ENCODE peak calls at places on chromosome 5, in six cellular contexts. T is body of pancreas; O is uterus; W is effector memory CD4-positive, alpha-beta T cell; Z is right lobe of liver; L is bronchial epithelial cell. P is an unnamed sample. For H3K36me3, the result is how much of the 10 kb centered on the place peaks cover.

GRCh38 chr5:178434851-178435250 is 155.3 kb downstream of the COL23A1 start:
- DNase-seq in W (no peak), L (no peak), T (no peak), Z (no peak), O (no peak), P (no peak)

GRCh38 chr5:167608708-167609272 is 682.7 kb upstream of the WWC1 start:
- DNase-seq in L (peak), T (no peak), O (no peak), W (no peak), Z (no peak), P (peak)

GRCh38 chr5:172172912-172173591 is 15.0 kb downstream of the STK10 start:
- DNase-seq in T (no peak), O (no peak), Z (no peak), W (no peak), L (no peak), P (no peak)

GRCh38 chr5:150298701-150299451 is 3.8 kb downstream of the ARSI start:
- DNase-seq in T (no peak), L (peak), Z (no peak), O (peak), W (no peak), P (no peak)

GRCh38 chr5:117165068-117165467 is 590.4 kb upstream of the SEMA6A start:
- DNase-seq in T (no peak), L (no peak), W (no peak), O (no peak), Z (no peak), P (no peak)

GRCh38 chr5:129906177-129906887 is 2.1 kb downstream of the CHSY3 start:
- DNase-seq in O (peak), L (no peak), T (peak), W (no peak), Z (peak), P (peak)

GRCh38 chr5:107539163-107539445 is 131.6 kb downstream of the EFNA5 start:
- DNase-seq in T (no peak), L (no peak), W (no peak), O (no peak), Z (no peak), P (no peak)

GRCh38 chr5:5950658-5951057 is 427.7 kb downstream of the MED10 start:
- DNase-seq in Z (no peak), W (no peak), O (no peak), T (no peak), L (no peak), P (no peak)

GRCh38 chr5:7714119-7714518 is 136.8 kb downstream of the CFAP90 start:
- DNase-seq in T (no peak), L (peak), O (no peak), Z (no peak), W (no peak), P (no peak)

GRCh38 chr5:31844615-31845345 is 205.8 kb downstream of the PDZD2 start:
- DNase-seq in Z (no peak), W (no peak), T (no peak), O (no peak), L (no peak), P (no peak)

GRCh38 chr5:52922384-52922783 is 66.8 kb upstream of the ITGA2 start:
- DNase-seq in W (no peak), O (no peak), T (peak), Z (no peak), L (peak), P (peak)

GRCh38 chr5:168699002-168699401 is 119.8 kb upstream of the PANK3 start:
- DNase-seq in O (no peak), T (no peak), Z (no peak), L (no peak), W (no peak), P (no peak)

GRCh38 chr5:168217497-168217896 is 73.9 kb upstream of the WWC1 start:
- DNase-seq in T (no peak), W (no peak), O (no peak), L (no peak), Z (no peak), P (no peak)

GRCh38 chr5:132557425-132557805 is 638 bp downstream of the RAD50 start:
- DNase-seq in W (peak), O (peak), T (peak), L (peak), Z (peak), P (peak)

GRCh38 chr5:124665035-124665434 is 81.4 kb downstream of the ZNF608 start:
- DNase-seq in O (no peak), W (no peak), T (no peak), Z (no peak), L (no peak), P (no peak)

GRCh38 chr5:179795049-179795862 is 1.5 kb downstream of the LTC4S start:
- DNase-seq in Z (peak), W (no peak), L (peak), T (peak), O (peak), P (peak)

GRCh38 chr5:76715734-76716455 is at the start of gene F2R:
- DNase-seq in O (no peak), T (peak), Z (peak), W (peak), L (no peak), P (no peak)

GRCh38 chr5:133746834-133747233 is 134.5 kb upstream of the FSTL4 start:
- DNase-seq in W (no peak), O (no peak), L (no peak), Z (no peak), T (no peak), P (no peak)

GRCh38 chr5:142215915-142216681 is 107.5 kb downstream of the NDFIP1 start:
- DNase-seq in Z (no peak), L (peak), O (peak), W (no peak), T (peak), P (peak)

GRCh38 chr5:179276838-179277395 is 68.3 kb downstream of the ADAMTS2 start:
- DNase-seq in L (no peak), O (no peak), W (no peak), Z (peak), T (no peak), P (no peak)

GRCh38 chr5:9544502-9545300 is 1.2 kb downstream of the SEMA5A start:
- DNase-seq in W (no peak), L (peak), Z (peak), O (peak), T (peak), P (peak)

GRCh38 chr5:72433520-72433919 is 73.7 kb downstream of the ZNF366 start:
- DNase-seq in T (no peak), Z (no peak), L (no peak), O (no peak), W (no peak), P (no peak)

GRCh38 chr5:20028506-20028905 is 40.5 kb upstream of the CDH18 start:
- DNase-seq in W (no peak), L (no peak), Z (no peak), O (no peak), T (no peak), P (no peak)

GRCh38 chr5:25393321-25393720 is 748.5 kb upstream of the CDH10 start:
- DNase-seq in T (no peak), W (no peak), Z (no peak), L (no peak), O (no peak), P (no peak)

GRCh38 chr5:171432581-171433351 is 13.3 kb downstream of the FGF18 start:
- DNase-seq in L (no peak), Z (no peak), W (no peak), O (no peak), T (no peak), P (no peak)

GRCh38 chr5:15285901-15286583 is 213.9 kb upstream of the FBXL7 start:
- DNase-seq in W (no peak), Z (no peak), O (no peak), T (no peak), L (no peak), P (no peak)

GRCh38 chr5:80960531-80961375 is 590 bp downstream of the RASGRF2 start:
- DNase-seq in W (peak), Z (peak), T (peak), L (no peak), O (no peak), P (no peak)

GRCh38 chr5:172678902-172679301 is 37.8 kb downstream of the NEURL1B start:
- DNase-seq in W (no peak), T (peak), L (no peak), O (peak), Z (no peak), P (no peak)

GRCh38 chr5:31270396-31270795 is 76.9 kb downstream of the CDH6 start:
- DNase-seq in Z (no peak), W (no peak), L (peak), O (no peak), T (no peak), P (no peak)

GRCh38 chr5:141742866-141743651 is 61.0 kb upstream of the ARAP3 start:
- DNase-seq in W (no peak), Z (no peak), O (no peak), L (peak), T (no peak), P (peak)

GRCh38 chr5:108749130-108749861 is 1.6 kb downstream of the FER start:
- DNase-seq in L (peak), W (no peak), T (no peak), Z (no peak), O (peak), P (no peak)

GRCh38 chr5:154368041-154368800 is 77.6 kb upstream of the SAP30L start:
- DNase-seq in W (no peak), T (peak), Z (no peak), O (peak), L (peak), P (peak)

GRCh38 chr5:172137046-172137445 is 51.0 kb downstream of the STK10 start:
- DNase-seq in T (no peak), W (no peak), L (no peak), Z (no peak), O (no peak), P (no peak)

GRCh38 chr5:84091400-84091799 is 293.3 kb downstream of the EDIL3 start:
- DNase-seq in T (no peak), Z (no peak), L (no peak), O (no peak), W (no peak), P (no peak)

GRCh38 chr5:36060516-36060885 is 6.2 kb downstream of the UGT3A2 start:
- DNase-seq in L (no peak), O (no peak), Z (no peak), W (no peak), T (no peak), P (no peak)

GRCh38 chr5:180869587-180869986 is 8.5 kb upstream of the ZFP62 start:
- DNase-seq in T (peak), O (no peak), W (no peak), Z (no peak), L (no peak), P (no peak)

GRCh38 chr5:93723005-93723404 is 18.4 kb downstream of the POU5F2 start:
- DNase-seq in O (no peak), L (peak), W (no peak), T (no peak), Z (no peak), P (no peak)

GRCh38 chr5:157143127-157143959 is 678 bp upstream of the MED7 start:
- DNase-seq in W (peak), Z (peak), T (peak), O (peak), L (peak), P (peak)

GRCh38 chr5:34686762-34687268 is 30.7 kb downstream of the RAI14 start:
- DNase-seq in Z (peak), T (peak), L (peak), W (no peak), O (peak), P (peak)

GRCh38 chr5:124741711-124742496 is 4.5 kb downstream of the ZNF608 start:
- DNase-seq in W (no peak), T (peak), O (no peak), L (peak), Z (no peak), P (peak)

DNA sequence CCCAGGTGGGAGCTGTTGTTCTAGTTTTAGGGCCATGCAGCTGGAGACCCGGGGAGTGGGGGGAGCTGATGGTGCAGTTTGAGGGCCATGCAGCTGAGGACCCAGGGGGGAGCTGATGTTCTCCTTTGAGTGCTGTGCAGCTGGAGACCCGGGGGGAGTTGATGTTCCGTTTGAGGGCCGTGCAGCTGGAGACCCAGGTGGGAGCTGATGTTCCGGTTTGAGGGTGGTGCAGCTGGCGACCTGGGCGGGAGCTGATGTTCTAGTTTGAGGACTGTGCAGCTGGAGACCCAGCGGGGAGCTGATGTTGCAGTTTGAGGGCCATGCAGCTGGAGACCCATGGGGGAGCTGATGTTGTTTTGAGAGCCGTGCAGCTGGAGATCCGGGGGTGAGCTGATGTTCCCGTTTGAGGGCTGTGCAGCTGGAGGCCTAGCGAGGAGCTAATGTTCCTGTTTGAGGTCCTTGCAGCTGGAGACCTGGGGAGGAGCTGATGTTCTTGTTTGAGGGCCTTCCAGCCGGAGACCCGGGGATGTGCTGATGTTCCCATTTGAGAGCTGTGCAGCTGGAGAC is 14.6 kb downstream of the PDCD6 start:
- DNase-seq in T (no peak), L (no peak), W (no peak), Z (no peak), O (no peak), P (no peak)
- H3K36me3 ChIP-seq in T (under half), L (under half), W (under half), Z (under half), O (under half), P (under half)

GRCh38 chr5:103561670-103562069 is 919 bp downstream of the NUDT12 start:
- DNase-seq in O (no peak), T (no peak), Z (no peak), W (no peak), L (peak), P (peak)
- H3K4me3 ChIP-seq in O (peak), T (peak), Z (peak), W (no peak), L (peak), P (peak)

GRCh38 chr5:1481266-1481998 is 36.2 kb upstream of the SLC6A3 start:
- DNase-seq in Z (peak), T (no peak), O (no peak), W (no peak), L (no peak), P (no peak)

GRCh38 chr5:1481999-1482381 is 36.8 kb upstream of the SLC6A3 start:
- DNase-seq in W (no peak), O (no peak), T (no peak), L (no peak), Z (no peak), P (no peak)

GRCh38 chr5:1480217-1480616 is 35.0 kb upstream of the SLC6A3 start:
- DNase-seq in O (no peak), W (no peak), L (no peak), T (no peak), Z (peak), P (no peak)

GRCh38 chr5:1479581-1480188 is 34.4 kb upstream of the SLC6A3 start:
- DNase-seq in W (peak), L (peak), T (no peak), Z (peak), O (peak), P (no peak)

GRCh38 chr5:1480806-1481205 is 35.6 kb upstream of the SLC6A3 start:
- DNase-seq in O (no peak), L (no peak), T (no peak), Z (peak), W (no peak), P (no peak)
- H3K36me3 ChIP-seq in O (under half), L (under half), T (under half), Z (under half), W (under half), P (under half)

GRCh38 chr5:3601060-3601710 is 5.6 kb downstream of the IRX1 start:
- DNase-seq in Z (no peak), W (no peak), O (no peak), T (no peak), L (no peak), P (no peak)
- H3K4me3 ChIP-seq in Z (no peak), W (no peak), O (no peak), T (no peak), L (no peak), P (no peak)

GRCh38 chr5:138351056-138351455 is 1.4 kb upstream of the KDM3B start:
- DNase-seq in L (no peak), O (no peak), Z (no peak), T (no peak), W (no peak), P (no peak)

GRCh38 chr5:138352722-138353549 is 451 bp downstream of the KDM3B start:
- DNase-seq in W (peak), O (peak), L (peak), T (peak), Z (peak), P (peak)

GRCh38 chr5:138351517-138351916 is 968 bp upstream of the KDM3B start:
- DNase-seq in L (no peak), Z (no peak), O (no peak), T (no peak), W (no peak), P (no peak)

GRCh38 chr5:138353550-138353893 is 1.0 kb downstream of the KDM3B start:
- DNase-seq in T (no peak), W (no peak), Z (no peak), L (no peak), O (no peak), P (no peak)

DNA sequence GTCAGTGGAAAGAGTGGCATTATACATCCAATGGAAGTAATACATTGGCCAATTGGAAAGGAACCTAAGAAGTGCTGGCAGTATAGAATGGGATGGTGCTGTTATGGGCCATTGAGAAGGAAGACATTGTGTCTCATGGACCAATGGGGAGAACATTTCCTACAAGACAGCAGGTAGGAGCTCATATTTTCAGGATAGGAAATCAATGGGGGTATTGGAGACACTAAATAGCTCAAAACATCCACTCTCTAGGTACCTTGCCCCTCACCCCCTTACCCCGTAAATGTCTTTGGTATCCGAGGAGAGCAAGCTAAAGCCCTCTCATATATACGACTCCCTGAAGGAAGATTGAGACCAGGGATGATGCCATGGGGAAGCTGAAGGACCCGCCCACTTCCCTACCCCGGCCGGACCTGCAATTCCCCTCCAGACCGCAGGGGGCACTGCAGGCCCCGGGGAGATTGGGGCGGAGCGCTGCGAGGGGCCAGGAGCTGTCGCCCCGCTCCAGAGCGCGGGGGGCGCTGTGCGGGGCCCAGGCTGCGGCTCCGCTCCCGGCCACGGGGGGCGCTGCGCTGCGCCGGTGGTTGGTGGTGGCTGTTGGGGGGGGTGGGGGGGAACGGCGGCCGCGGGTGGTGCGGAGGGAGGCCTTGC is at the start of gene KDM3B:
- DNase-seq in L (peak), T (peak), W (peak), Z (peak), O (peak), P (peak)
- H3K36me3 ChIP-seq in L (under half), T (under half), W (under half), Z (under half), O (under half), P (under half)

GRCh38 chr5:176825957-176826356 is 15.6 kb downstream of the UNC5A start:
- DNase-seq in W (no peak), L (no peak), T (no peak), O (no peak), Z (no peak), P (no peak)
- H3K4me3 ChIP-seq in W (no peak), L (no peak), T (no peak), O (no peak), Z (no peak), P (no peak)

GRCh38 chr5:173953528-173954090 is 35.4 kb upstream of the C5orf47 start:
- DNase-seq in L (no peak), T (no peak), W (no peak), O (no peak), Z (no peak), P (no peak)

GRCh38 chr5:173954671-173955605 is 34.0 kb upstream of the C5orf47 start:
- DNase-seq in L (no peak), T (peak), Z (no peak), O (peak), W (no peak), P (no peak)

GRCh38 chr5:173946353-173946752 is 42.6 kb upstream of the C5orf47 start:
- DNase-seq in W (no peak), T (no peak), Z (no peak), O (no peak), L (no peak), P (no peak)

DNA sequence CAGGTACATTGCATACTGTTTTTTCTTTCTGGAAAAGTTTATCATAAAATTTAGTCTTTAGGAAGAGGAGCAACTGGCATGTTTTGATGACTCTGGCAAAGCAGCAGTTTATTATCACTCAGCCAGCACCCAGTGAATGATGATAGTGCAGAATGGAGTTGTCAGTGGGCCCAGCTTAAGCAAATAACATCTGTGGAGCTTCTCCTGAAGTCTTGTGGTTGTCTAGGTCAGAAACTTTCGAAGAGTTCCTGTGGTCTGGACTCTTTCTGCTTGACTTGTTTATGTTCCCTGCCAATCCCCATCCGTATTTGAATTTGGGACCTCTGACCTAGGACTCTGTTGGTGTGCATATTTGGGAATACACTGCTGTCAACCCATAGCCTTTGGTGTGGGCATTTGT is 38.1 kb upstream of the C5orf47 start:
- DNase-seq in O (no peak), W (no peak), L (no peak), Z (no peak), T (no peak), P (no peak)
- H3K36me3 ChIP-seq in O (under half), W (half or more), L (under half), Z (half or more), T (under half), P (under half)

GRCh38 chr5:65102501-65102825 is 333.7 kb downstream of the CWC27 start:
- DNase-seq in Z (no peak), W (no peak), L (no peak), T (no peak), O (no peak), P (no peak)
- H3K4me3 ChIP-seq in Z (peak), W (peak), L (peak), T (no peak), O (peak), P (peak)